ENCODE peak calls at places on chromosomes 2 and 18, in eight cellular contexts. W is HepG2, R is HCT116, Z is prostate gland, A is breast epithelium, C is H1, D is transverse colon, S is stomach. P is an unnamed sample.

GRCh38 chr2:15905986-15906491 is 34.3 kb upstream of the MYCN start:
- DNase-seq in W (no peak), R (no peak), Z (no peak), A (no peak), C (no peak), D (no peak), S (no peak), P (no peak)

GRCh38 chr2:236866542-236867340 is 218.9 kb upstream of the COPS8 start:
- DNase-seq in W (no peak), R (no peak), Z (no peak), A (peak; percentile 6), C (no peak), D (no peak), S (peak; percentile 17), P (peak; percentile 52)

GRCh38 chr18:7805096-7805495 is 238.0 kb downstream of the PTPRM start:
- DNase-seq in W (no peak), R (no peak), Z (no peak), A (no peak), C (no peak), D (no peak), S (no peak), P (no peak)

GRCh38 chr18:63298393-63299015 is 21.1 kb downstream of the BCL2 start:
- DNase-seq in W (no peak), R (no peak), Z (no peak), A (no peak), C (no peak), D (no peak), S (no peak), P (no peak)

GRCh38 chr2:85154048-85154753 is 21.0 kb downstream of the TCF7L1 start:
- DNase-seq in W (no peak), R (no peak), Z (no peak), A (no peak), C (no peak), D (no peak), S (no peak), P (no peak)

GRCh38 chr2:240213476-240214391 is 73.3 kb upstream of the OTOS start:
- DNase-seq in W (no peak), R (no peak), Z (no peak), A (peak; percentile 45), C (no peak), D (no peak), S (no peak), P (peak; percentile 50)

GRCh38 chr18:74126684-74127482 is 20.8 kb downstream of the FBXO15 start:
- DNase-seq in W (no peak), R (no peak), Z (no peak), A (no peak), C (no peak), D (no peak), S (no peak), P (no peak)

GRCh38 chr2:128425216-128425615 is 106.5 kb upstream of the HS6ST1 start:
- DNase-seq in W (no peak), R (no peak), Z (no peak), A (no peak), C (no peak), D (peak; percentile 1), S (peak; percentile 20), P (peak; percentile 44)

GRCh38 chr2:68225119-68225632 is 27.2 kb downstream of the PPP3R1 start:
- DNase-seq in W (peak; percentile 68), R (peak; percentile 19), Z (no peak), A (no peak), C (no peak), D (peak; percentile 37), S (peak; percentile 31), P (no peak)

GRCh38 chr18:51350081-51350480 is 152.6 kb upstream of the MEX3C start:
- DNase-seq in W (no peak), R (no peak), Z (no peak), A (no peak), C (no peak), D (no peak), S (no peak), P (no peak)

GRCh38 chr2:136359121-136359965 is 241.4 kb upstream of the CXCR4 start:
- DNase-seq in W (no peak), R (no peak), Z (no peak), A (no peak), C (no peak), D (no peak), S (no peak), P (no peak)

GRCh38 chr2:30265441-30266015 is 34.2 kb downstream of the LBH start:
- DNase-seq in W (no peak), R (no peak), Z (no peak), A (no peak), C (no peak), D (no peak), S (no peak), P (no peak)

GRCh38 chr18:49345931-49346696 is 114.3 kb downstream of the DYM start:
- DNase-seq in W (no peak), R (no peak), Z (no peak), A (no peak), C (no peak), D (no peak), S (no peak), P (no peak)

GRCh38 chr2:218041302-218042165 is 27.5 kb upstream of the RUFY4 start:
- DNase-seq in W (no peak), R (no peak), Z (no peak), A (no peak), C (no peak), D (no peak), S (no peak), P (no peak)
- TF ChIP-seq POLR2AphosphoS5 in W (no peak), R (no peak), Z (no peak), A (no peak), C (no peak), D (no peak), S (no peak), P (no peak)

GRCh38 chr2:37654419-37654818 is 17.0 kb downstream of the CDC42EP3 start:
- DNase-seq in W (no peak), R (no peak), Z (no peak), A (no peak), C (no peak), D (no peak), S (no peak), P (no peak)

GRCh38 chr2:37654932-37655331 is 16.5 kb downstream of the CDC42EP3 start:
- DNase-seq in W (no peak), R (no peak), Z (no peak), A (no peak), C (no peak), D (no peak), S (no peak), P (no peak)

GRCh38 chr2:37655442-37655841 is 16.0 kb downstream of the CDC42EP3 start:
- DNase-seq in W (no peak), R (no peak), Z (peak; percentile 36), A (no peak), C (no peak), D (no peak), S (no peak), P (no peak)

GRCh38 chr2:37653093-37653492 is 18.3 kb downstream of the CDC42EP3 start:
- DNase-seq in W (no peak), R (no peak), Z (no peak), A (no peak), C (no peak), D (no peak), S (no peak), P (no peak)

DNA sequence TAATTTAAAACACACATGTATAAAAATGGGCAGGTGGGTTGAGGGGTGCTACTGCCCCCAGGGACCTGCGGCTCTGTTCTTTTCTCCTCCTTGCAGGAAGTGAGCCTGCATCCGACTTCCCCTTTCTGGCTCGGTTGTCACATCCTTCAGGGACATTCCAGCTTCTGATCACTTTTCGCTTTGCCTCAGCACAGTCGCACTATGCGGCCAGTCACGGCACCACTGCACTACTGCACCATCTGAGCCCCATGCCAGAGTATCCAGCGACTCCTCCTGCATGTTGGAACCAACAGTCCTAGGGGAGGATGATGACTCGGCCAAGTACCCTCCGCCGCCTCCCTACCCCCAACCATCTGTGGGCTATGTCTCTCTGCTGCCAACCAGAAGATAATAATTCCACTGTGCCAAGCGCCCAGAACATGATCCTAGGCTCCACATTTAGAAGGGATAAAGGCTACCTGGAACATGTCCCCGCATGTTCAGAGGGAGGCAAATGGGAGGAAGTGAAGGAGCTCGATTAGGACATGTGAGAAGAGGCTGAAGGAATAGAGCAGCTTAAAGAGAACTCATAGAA is 17.6 kb downstream of the CDC42EP3 start:
- DNase-seq in W (no peak), R (no peak), Z (peak; percentile 30), A (no peak), C (no peak), D (peak; percentile 49), S (no peak), P (no peak)
- TF ChIP-seq POLR2A in W (no peak), R (no peak), Z (no peak), A (no peak), C (no peak), D (no peak), S (no peak), P (no peak)

GRCh38 chr18:45026162-45026561 is 345.5 kb downstream of the SETBP1 start:
- DNase-seq in W (no peak), R (no peak), Z (no peak), A (no peak), C (no peak), D (no peak), S (no peak), P (no peak)
- TF ChIP-seq CTCF in W (no peak), R (no peak), Z (no peak), A (peak; percentile 25), C (peak; percentile 24), D (no peak), S (peak; percentile 14), P (no peak)

GRCh38 chr2:96534701-96535181 is 1.8 kb upstream of the ARID5A start:
- DNase-seq in W (no peak), R (no peak), Z (peak; percentile 88), A (no peak), C (no peak), D (no peak), S (no peak), P (peak; percentile 65)

GRCh38 chr2:96537066-96537733 is 648 bp downstream of the ARID5A start:
- DNase-seq in W (no peak), R (no peak), Z (peak; percentile 44), A (no peak), C (no peak), D (peak; percentile 86), S (peak; percentile 79), P (peak; percentile 87)

GRCh38 chr2:96535331-96535730 is 1.2 kb upstream of the ARID5A start:
- DNase-seq in W (no peak), R (no peak), Z (no peak), A (no peak), C (no peak), D (no peak), S (no peak), P (peak; percentile 55)

GRCh38 chr2:96537734-96538486 is 1.4 kb downstream of the ARID5A start:
- DNase-seq in W (no peak), R (no peak), Z (no peak), A (no peak), C (no peak), D (no peak), S (no peak), P (no peak)

GRCh38 chr2:96536445-96537065 is at the start of gene ARID5A:
- DNase-seq in W (peak; percentile 87), R (peak; percentile 73), Z (peak; percentile 93), A (peak; percentile 92), C (peak; percentile 89), D (peak; percentile 96), S (peak; percentile 95), P (peak; percentile 97)
- TF ChIP-seq POLR2AphosphoS5 in W (peak; percentile 62), R (peak; percentile 93), Z (peak; percentile 90), A (peak; percentile 42), C (no peak), D (peak; percentile 98), S (peak; percentile 91), P (peak; percentile 91)

GRCh38 chr2:156333274-156333950 is 891 bp upstream of the NR4A2 start:
- DNase-seq in W (no peak), R (no peak), Z (no peak), A (no peak), C (no peak), D (no peak), S (no peak), P (no peak)
- TF ChIP-seq POLR2A in W (no peak), R (peak; percentile 15), Z (no peak), A (no peak), C (no peak), D (no peak), S (no peak), P (no peak)